ENCODE peak calls at places on chromosomes 6 and 20, in nine cellular contexts. T is endothelial cell of umbilical vein, L is uterus, Z is HepG2, U is astrocyte, K is hepatocyte, F is upper lobe of left lung, Q is kidney, G is lower lobe of right lung. B is an unnamed sample.

GRCh38 chr6:166757226-166758135 is 130.4 kb upstream of the RPS6KA2 start:
- DNase-seq in T (no peak), L (no peak), Z (no peak), U (peak; percentile 33), K (peak; percentile 40), F (peak; percentile 66), Q (no peak), G (no peak), B (no peak)

GRCh38 chr20:11267131-11267761 is 593.4 kb upstream of the JAG1 start:
- DNase-seq in T (peak; percentile 94), L (peak; percentile 71), Z (peak; percentile 79), U (peak; percentile 97), K (peak; percentile 84), F (no peak), Q (peak; percentile 66), G (no peak), B (no peak)

GRCh38 chr20:46128310-46129151 is 10.4 kb downstream of the CD40 start:
- DNase-seq in T (peak; percentile 30), L (no peak), Z (peak; percentile 23), U (no peak), K (peak; percentile 40), F (peak; percentile 59), Q (peak; percentile 75), G (no peak), B (no peak)

GRCh38 chr6:119147101-119148053 is 68.9 kb upstream of the FAM184A start:
- DNase-seq in T (peak; percentile 77), L (peak; percentile 63), Z (peak; percentile 92), U (peak; percentile 97), K (peak; percentile 86), F (no peak), Q (no peak), G (peak; percentile 50), B (peak; percentile 25)

GRCh38 chr6:125166711-125167110 is 13.1 kb downstream of the TPD52L1 start:
- DNase-seq in T (no peak), L (no peak), Z (no peak), U (no peak), K (no peak), F (no peak), Q (no peak), G (no peak), B (no peak)

GRCh38 chr6:144595266-144595665 is 310.1 kb downstream of the UTRN start:
- DNase-seq in T (no peak), L (no peak), Z (no peak), U (peak; percentile 88), K (no peak), F (no peak), Q (no peak), G (no peak), B (no peak)

GRCh38 chr20:53023717-53024116 is 51.6 kb downstream of the TSHZ2 start:
- DNase-seq in T (no peak), L (no peak), Z (no peak), U (peak; percentile 74), K (no peak), F (no peak), Q (no peak), G (no peak), B (no peak)

GRCh38 chr6:128278876-128279275 is 241.5 kb downstream of the PTPRK start:
- DNase-seq in T (no peak), L (no peak), Z (no peak), U (peak; percentile 41), K (no peak), F (no peak), Q (no peak), G (no peak), B (no peak)

GRCh38 chr6:170184324-170184723 is 106.6 kb downstream of the DLL1 start:
- DNase-seq in T (no peak), L (no peak), Z (no peak), U (no peak), K (no peak), F (no peak), Q (no peak), G (no peak), B (peak; percentile 38)

GRCh38 chr6:16414205-16414604 is 175.8 kb downstream of the GMPR start:
- DNase-seq in T (no peak), L (no peak), Z (no peak), U (peak; percentile 59), K (no peak), F (no peak), Q (no peak), G (no peak), B (no peak)

GRCh38 chr20:46348231-46348803 is 40.0 kb upstream of the CDH22 start:
- DNase-seq in T (no peak), L (peak; percentile 41), Z (no peak), U (no peak), K (peak; percentile 63), F (no peak), Q (peak; percentile 55), G (no peak), B (no peak)

GRCh38 chr20:49052334-49052733 is 6.2 kb downstream of the CSE1L start:
- DNase-seq in T (no peak), L (no peak), Z (peak; percentile 81), U (no peak), K (no peak), F (no peak), Q (no peak), G (no peak), B (no peak)

GRCh38 chr20:9506964-9507369 is 7.4 kb upstream of the LAMP5 start:
- DNase-seq in T (no peak), L (no peak), Z (no peak), U (no peak), K (no peak), F (peak; percentile 83), Q (no peak), G (no peak), B (no peak)
- H3K4me1 ChIP-seq in T (no peaks in the 10 kb centered on the region), L (no peaks in the 10 kb centered on the region), Z (no peaks in the 10 kb centered on the region), U (no peaks in the 10 kb centered on the region), K (no peaks in the 10 kb centered on the region), F (peaks cover 8% of the 10 kb centered on the region), Q (no peaks in the 10 kb centered on the region), G (peaks cover 12% of the 10 kb centered on the region), B (no peaks in the 10 kb centered on the region)

GRCh38 chr6:80214436-80215022 is 108.1 kb downstream of the BCKDHB start:
- DNase-seq in T (peak; percentile 62), L (no peak), Z (peak; percentile 29), U (peak; percentile 31), K (peak; percentile 77), F (no peak), Q (no peak), G (no peak), B (peak; percentile 8)
- H3K27ac ChIP-seq in T (no peak overlapping the region), L (peak overlapping the region; percentile 40), Z (no peak overlapping the region), U (no peak overlapping the region), K (no peak overlapping the region), F (no peak overlapping the region), Q (no peak overlapping the region), G (no peak overlapping the region), B (no peak overlapping the region)

GRCh38 chr6:5968817-5969726 is 37.7 kb downstream of the NRN1 start:
- DNase-seq in T (peak; percentile 44), L (no peak), Z (no peak), U (peak; percentile 42), K (no peak), F (peak; percentile 32), Q (peak; percentile 83), G (peak; percentile 60), B (no peak)
- TF ChIP-seq CTCF in T (no peak), L (no peak), Z (no peak), U (no peak), K (no peak), F (no peak), Q (no peak), G (no peak), B (no peak)

GRCh38 chr6:7148100-7148822 is 40.5 kb downstream of the RREB1 start:
- DNase-seq in T (no peak), L (no peak), Z (no peak), U (peak; percentile 75), K (no peak), F (no peak), Q (no peak), G (no peak), B (no peak)
- H3K4me1 ChIP-seq in T (peaks cover 12% of the 10 kb centered on the region), L (no peaks in the 10 kb centered on the region), Z (peaks cover 98% of the 10 kb centered on the region), U (peaks cover 41% of the 10 kb centered on the region), K (peaks cover 74% of the 10 kb centered on the region), F (peaks cover 55% of the 10 kb centered on the region), Q (peaks cover 62% of the 10 kb centered on the region), G (peaks cover 79% of the 10 kb centered on the region), B (peaks cover 39% of the 10 kb centered on the region)

DNA sequence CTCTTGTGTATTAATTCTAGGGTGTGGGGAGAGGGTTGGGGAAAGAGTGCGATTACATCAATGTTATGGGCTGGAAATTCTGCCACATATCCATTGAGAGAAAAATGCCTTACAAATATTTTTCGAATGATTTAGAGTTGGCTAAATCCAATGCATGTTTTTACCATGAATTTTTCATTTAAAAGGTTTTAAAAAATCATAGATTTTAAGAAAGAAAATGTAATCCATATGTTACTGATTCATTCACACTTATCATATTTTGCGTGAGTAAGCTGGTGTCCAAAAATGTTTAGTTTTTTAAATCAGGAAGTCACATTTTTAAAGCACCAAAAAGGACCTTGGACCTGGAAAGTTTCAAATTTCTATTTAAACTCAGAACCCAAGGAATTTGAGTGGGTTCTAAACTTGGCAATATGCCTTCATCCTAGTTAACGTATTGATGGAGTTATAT is 627.4 kb upstream of the CITED2 start:
- DNase-seq in T (no peak), L (no peak), Z (no peak), U (peak; percentile 31), K (no peak), F (no peak), Q (no peak), G (no peak), B (no peak)
- H3K27ac ChIP-seq in T (no peak overlapping the region), L (no peak overlapping the region), Z (no peak overlapping the region), U (no peak overlapping the region), K (peak overlapping the region; percentile 2), F (no peak overlapping the region), Q (no peak overlapping the region), G (no peak overlapping the region), B (no peak overlapping the region)